ENCODE peak calls at places on chromosomes 5 and 9, in four cellular contexts. H is T-helper 1 cell, Y is tibial nerve, U is GM13976. T is an unnamed sample.

GRCh38 chr9:128160603-128160987 is 530 bp downstream of the BBLN start:
- DNase-seq in H (peak), Y (no peak), U (peak), T (no peak)

GRCh38 chr5:112219000-112219399 is 200.1 kb downstream of the EPB41L4A start:
- DNase-seq in H (no peak), Y (no peak), U (no peak), T (no peak)

GRCh38 chr5:81247441-81247972 is 14.4 kb downstream of the CKMT2 start:
- DNase-seq in H (no peak), Y (no peak), U (no peak), T (no peak)

GRCh38 chr9:94720846-94721549 is 5.5 kb upstream of the AOPEP start:
- DNase-seq in H (no peak), Y (no peak), U (no peak), T (no peak)

GRCh38 chr9:7342229-7342628 is 457.3 kb downstream of the DMAC1 start:
- DNase-seq in H (no peak), Y (no peak), U (no peak), T (no peak)

GRCh38 chr5:97071101-97071500 is 71.3 kb downstream of the LIX1 start:
- DNase-seq in H (no peak), Y (no peak), U (no peak), T (no peak)

GRCh38 chr9:83062653-83063527 is at the start of gene RASEF:
- DNase-seq in H (no peak), Y (no peak), U (no peak), T (no peak)

GRCh38 chr5:11547140-11547539 is 357.1 kb downstream of the CTNND2 start:
- DNase-seq in H (no peak), Y (no peak), U (no peak), T (no peak)

GRCh38 chr5:36458746-36459145 is 147.7 kb upstream of the SLC1A3 start:
- DNase-seq in H (no peak), Y (no peak), U (no peak), T (no peak)

GRCh38 chr9:16245756-16246440 is 624.6 kb downstream of the BNC2 start:
- DNase-seq in H (no peak), Y (no peak), U (no peak), T (no peak)

GRCh38 chr9:108234811-108235210 is 621.0 kb downstream of the ACTL7B start:
- DNase-seq in H (no peak), Y (no peak), U (no peak), T (no peak)

GRCh38 chr5:35908266-35908665 is 30.2 kb downstream of the CAPSL start:
- DNase-seq in H (no peak), Y (no peak), U (no peak), T (no peak)

GRCh38 chr9:1210954-1211353 is 160.8 kb downstream of the DMRT2 start:
- DNase-seq in H (no peak), Y (no peak), U (no peak), T (no peak)

GRCh38 chr5:92885950-92886349 is 695.1 kb downstream of the NR2F1-AS1 start:
- DNase-seq in H (no peak), Y (no peak), U (no peak), T (no peak)

GRCh38 chr5:10420926-10421325 is 20.8 kb upstream of the ROPN1L start:
- DNase-seq in H (no peak), Y (no peak), U (no peak), T (no peak)

GRCh38 chr9:116549061-116549664 is 137.9 kb upstream of the TRIM32 start:
- DNase-seq in H (no peak), Y (peak), U (no peak), T (no peak)

GRCh38 chr9:135478858-135479468 is 619 bp upstream of the PPP1R26 start:
- DNase-seq in H (no peak), Y (peak), U (no peak), T (no peak)

T was measured in CD4-positive, alpha-beta T cell.